ENCODE peak calls at places on chromosomes 12 and 14, in four cellular contexts. L is omental fat pad; Y is GM12864; A is CD8-positive, alpha-beta T cell. X is an unnamed sample.

GRCh38 chr12:18811268-18811667 is 73.3 kb downstream of the CAPZA3 start:
- DNase-seq in Y (no peak), L (no peak), A (no peak), X (no peak)

GRCh38 chr12:19239616-19240234 is 110.2 kb downstream of the PLEKHA5 start:
- DNase-seq in Y (no peak), A (no peak), L (no peak), X (no peak)

GRCh38 chr14:71372411-71372838 is 465.2 kb downstream of the PCNX1 start:
- DNase-seq in A (no peak), Y (no peak), L (no peak), X (no peak)

GRCh38 chr12:24918596-24918995 is 30.3 kb downstream of the BCAT1 start:
- DNase-seq in A (no peak), Y (no peak), L (no peak), X (no peak)

GRCh38 chr14:75561013-75561432 is 17.4 kb upstream of the FLVCR2 start:
- DNase-seq in L (peak), A (peak), Y (no peak), X (no peak)

GRCh38 chr14:80958258-80958657 is 2.8 kb downstream of the TSHR start:
- DNase-seq in L (no peak), Y (no peak), A (no peak), X (no peak)

GRCh38 chr12:39538679-39539104 is 80.9 kb downstream of the ABCD2 start:
- DNase-seq in Y (no peak), A (no peak), L (no peak), X (no peak)

GRCh38 chr12:642633-643477 is 20.4 kb downstream of the NINJ2 start:
- DNase-seq in A (peak), L (no peak), Y (no peak), X (no peak)

GRCh38 chr12:88417531-88417930 is 162.7 kb downstream of the KITLG start:
- DNase-seq in Y (no peak), A (no peak), L (no peak), X (no peak)

GRCh38 chr14:105864116-105864515 is 337.7 kb downstream of the TMEM121 start:
- DNase-seq in L (no peak), Y (no peak), A (no peak), X (no peak)

GRCh38 chr12:71407732-71408131 is 31.9 kb upstream of the LGR5 start:
- DNase-seq in Y (no peak), L (no peak), A (no peak), X (no peak)

GRCh38 chr12:7856516-7856915 is 16.2 kb downstream of the SLC2A14 start:
- DNase-seq in L (no peak), Y (no peak), A (no peak), X (no peak)

GRCh38 chr12:62716866-62717477 is 218.0 kb downstream of the PPM1H start:
- DNase-seq in A (no peak), Y (no peak), L (no peak), X (no peak)

GRCh38 chr14:56138987-56139386 is 20.8 kb downstream of the PELI2 start:
- DNase-seq in L (no peak), Y (no peak), A (no peak), X (no peak)

GRCh38 chr12:54175130-54175963 is 13.4 kb downstream of the SMUG1 start:
- DNase-seq in A (no peak), L (no peak), Y (no peak), X (no peak)

GRCh38 chr14:90687680-90688079 is 128.6 kb downstream of the TTC7B start:
- DNase-seq in Y (no peak), L (no peak), A (no peak), X (no peak)

GRCh38 chr12:88844426-88844825 is 264.2 kb upstream of the KITLG start:
- DNase-seq in Y (no peak), A (no peak), L (no peak), X (no peak)

GRCh38 chr12:51326762-51327439 is 2.9 kb upstream of the BIN2 start:
- DNase-seq in A (no peak), Y (peak), L (no peak), X (no peak)

GRCh38 chr14:34797747-34798583 is 77.2 kb downstream of the BAZ1A start:
- DNase-seq in A (no peak), Y (no peak), L (no peak), X (no peak)

GRCh38 chr12:26135571-26135970 is 10.7 kb upstream of the BHLHE41 start:
- DNase-seq in L (no peak), A (no peak), Y (no peak), X (no peak)

GRCh38 chr14:93332032-93332852 is 594 bp downstream of the BTBD7 start:
- DNase-seq in A (no peak), L (no peak), Y (no peak), X (no peak)

GRCh38 chr14:103121161-103121845 is 2.0 kb upstream of the TNFAIP2 start:
- DNase-seq in L (no peak), A (no peak), Y (no peak), X (no peak)

GRCh38 chr14:69049675-69050074 is 70.6 kb upstream of the ACTN1 start:
- DNase-seq in Y (no peak), L (no peak), A (no peak), X (no peak)

GRCh38 chr12:14913381-14913781 is 25.0 kb downstream of the ERP27 start:
- DNase-seq in A (no peak), L (no peak), Y (no peak), X (no peak)

GRCh38 chr14:64337901-64338615 is 43.9 kb upstream of the ESR2 start:
- DNase-seq in Y (no peak), L (peak), A (no peak), X (no peak)

GRCh38 chr12:130633771-130634170 is 82.3 kb downstream of the RIMBP2 start:
- DNase-seq in Y (no peak), L (no peak), A (no peak), X (no peak)

GRCh38 chr12:129531004-129531403 is 372.8 kb downstream of the TMEM132D start:
- DNase-seq in Y (no peak), L (peak), A (no peak), X (no peak)

GRCh38 chr12:120257041-120257821 is 8.3 kb downstream of the PXN start:
- DNase-seq in A (no peak), L (no peak), Y (no peak), X (no peak)

GRCh38 chr12:78804262-78804661 is 60.3 kb upstream of the SYT1 start:
- DNase-seq in L (no peak), Y (no peak), A (no peak), X (no peak)

GRCh38 chr12:33156042-33156441 is 259.5 kb upstream of the PKP2 start:
- DNase-seq in L (no peak), Y (no peak), A (no peak), X (no peak)

GRCh38 chr12:56160160-56160763 is 2.1 kb downstream of the MYL6 start:
- DNase-seq in A (peak), Y (no peak), L (no peak), X (no peak)

GRCh38 chr14:90599748-90600507 is 203.1 kb downstream of the CALM1 start:
- DNase-seq in Y (no peak), A (no peak), L (no peak), X (no peak)

GRCh38 chr12:114869091-114869834 is 185.3 kb upstream of the TBX3 start:
- DNase-seq in L (no peak), A (no peak), Y (no peak), X (no peak)

GRCh38 chr12:108666326-108666995 is 32.8 kb upstream of the SELPLG start:
- DNase-seq in L (no peak), A (no peak), Y (no peak), X (no peak)

GRCh38 chr12:85626031-85626781 is 210.0 kb downstream of the RASSF9 start:
- DNase-seq in L (no peak), A (no peak), Y (no peak), X (no peak)

GRCh38 chr12:115096673-115097349 is 412.8 kb upstream of the TBX3 start:
- DNase-seq in A (no peak), L (no peak), Y (no peak), X (no peak)

GRCh38 chr12:5770727-5771126 is 174.3 kb downstream of the ANO2 start:
- DNase-seq in Y (no peak), A (no peak), L (no peak), X (no peak)

GRCh38 chr14:66717571-66718140 is 209.7 kb downstream of the GPHN start:
- DNase-seq in A (no peak), L (no peak), Y (no peak), X (no peak)

GRCh38 chr14:94180655-94181271 is 6.6 kb downstream of the PPP4R4 start:
- DNase-seq in Y (peak), A (no peak), L (no peak), X (no peak)

DNA sequence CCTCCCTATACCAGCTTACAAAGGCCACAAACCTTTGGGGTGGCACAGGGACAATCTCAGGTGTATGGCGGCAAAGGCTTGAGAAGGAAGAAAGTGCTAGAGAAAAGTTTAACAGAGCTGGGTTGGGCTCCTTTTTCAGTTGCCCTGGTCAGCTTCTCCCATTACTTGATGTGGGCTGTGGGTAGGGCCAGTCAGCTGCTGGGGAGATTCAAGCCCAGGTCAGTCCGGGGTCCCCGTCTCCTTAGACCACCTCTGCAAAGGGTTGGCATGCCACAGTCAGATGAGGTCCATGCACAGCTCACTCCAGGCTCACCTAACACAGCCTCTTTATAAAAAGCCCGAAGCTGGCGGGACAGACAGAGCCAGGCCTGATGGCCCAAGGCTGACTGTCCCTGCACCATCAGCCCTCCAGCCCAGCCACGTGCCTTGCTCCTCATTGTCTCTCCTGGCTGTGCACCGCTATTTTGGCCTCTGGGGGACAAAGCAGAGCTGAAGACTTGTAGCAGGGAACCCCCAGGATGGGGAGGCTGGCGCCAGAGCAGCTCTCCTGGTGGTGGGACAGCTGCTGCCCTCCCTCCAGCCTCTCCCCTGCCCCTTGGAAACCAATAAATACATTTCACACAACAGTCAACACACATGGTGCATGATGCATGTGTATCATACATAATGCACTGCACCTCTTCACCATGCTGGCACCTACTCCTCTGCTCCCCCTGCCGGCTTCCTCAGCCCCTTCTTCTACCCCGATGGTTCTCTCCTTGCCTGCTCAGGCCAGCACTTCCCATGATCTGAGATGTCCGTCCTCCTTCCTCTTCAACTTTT is 61.7 kb upstream of the DDX11 start:
- DNase-seq in Y (no peak), L (no peak), A (no peak), X (no peak)
- TF ChIP-seq CTCF in Y (peak), L (no peak), A (no peak), X (no peak)

GRCh38 chr12:47811070-47811391 is 8.7 kb downstream of the HDAC7 start:
- DNase-seq in Y (no peak), L (no peak), A (no peak), X (no peak)

GRCh38 chr12:47814539-47815170 is 5.0 kb downstream of the HDAC7 start:
- DNase-seq in Y (no peak), L (no peak), A (no peak), X (no peak)

GRCh38 chr12:47812797-47813490 is 6.8 kb downstream of the HDAC7 start:
- DNase-seq in A (peak), L (peak), Y (peak), X (no peak)

GRCh38 chr12:47811581-47812484 is 7.9 kb downstream of the HDAC7 start:
- DNase-seq in A (no peak), Y (no peak), L (peak), X (no peak)

GRCh38 chr12:47813491-47814196 is 6.1 kb downstream of the HDAC7 start:
- DNase-seq in A (no peak), Y (no peak), L (no peak), X (no peak)
- TF ChIP-seq CTCF in A (no peak), Y (no peak), L (no peak), X (no peak)

DNA sequence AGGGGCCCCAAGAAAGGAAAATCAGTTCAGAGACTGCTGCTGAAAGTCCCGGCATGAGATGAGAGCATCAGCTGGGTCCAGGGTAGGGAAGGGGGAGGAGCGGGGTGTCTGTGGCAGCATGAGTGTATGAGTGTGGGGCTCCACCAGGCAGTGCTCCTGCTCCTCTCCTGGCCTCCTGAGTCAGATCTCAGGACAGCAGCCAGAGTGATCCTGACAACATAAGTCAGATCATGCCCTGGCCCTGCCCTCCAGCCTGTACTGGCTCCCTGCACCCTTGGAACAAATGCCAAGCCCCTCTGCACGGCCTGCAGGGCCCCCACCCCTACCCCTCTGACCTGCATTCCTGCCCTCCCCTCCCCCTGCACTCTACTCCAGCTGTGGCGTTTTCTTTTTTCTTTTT is 24.2 kb upstream of the LRP1-AS start:
- DNase-seq in A (no peak), L (no peak), Y (no peak), X (no peak)
- TF ChIP-seq CTCF in A (no peak), L (no peak), Y (no peak), X (no peak)

GRCh38 chr12:98456583-98457573 is 58.5 kb upstream of the TMPO start:
- DNase-seq in L (no peak), Y (no peak), A (no peak), X (no peak)
- TF ChIP-seq CTCF in L (no peak), Y (no peak), A (no peak), X (no peak)

X was measured in esophagus squamous epithelium.